ENCODE peak calls at places on chromosomes 3 and 15, in six cellular contexts. I is hypothalamus, E is T follicular helper cell, L is H54, H is neural crest cell, V is cardiac fibroblast. Z is an unnamed sample.

GRCh38 chr15:90838066-90838465 is 30.3 kb upstream of the FURIN start:
- DNase-seq in I (no peak), E (peak), L (no peak), H (no peak), V (no peak), Z (no peak)

GRCh38 chr15:96285715-96286367 is 44.7 kb upstream of the NR2F2 start:
- DNase-seq in I (no peak), E (no peak), L (no peak), H (no peak), V (no peak), Z (no peak)

GRCh38 chr15:77738441-77739437 is 106.0 kb upstream of the LINGO1 start:
- DNase-seq in I (peak), E (no peak), L (no peak), H (no peak), V (no peak), Z (no peak)

GRCh38 chr3:105729662-105730061 is 139.2 kb downstream of the CBLB start:
- DNase-seq in I (no peak), E (no peak), L (no peak), H (no peak), V (peak), Z (no peak)

GRCh38 chr15:94229591-94230365 is 1.6 kb upstream of the MCTP2 start:
- DNase-seq in I (no peak), E (peak), L (no peak), H (no peak), V (no peak), Z (peak)

GRCh38 chr3:12750658-12751071 is 8.4 kb downstream of the TMEM40 start:
- DNase-seq in I (no peak), E (no peak), L (no peak), H (no peak), V (peak), Z (no peak)

GRCh38 chr15:52370010-52370409 is 74.4 kb upstream of the MYO5C start:
- DNase-seq in I (no peak), E (no peak), L (no peak), H (no peak), V (no peak), Z (no peak)

GRCh38 chr3:64084640-64085039 is 61.3 kb upstream of the PSMD6 start:
- DNase-seq in I (no peak), E (no peak), L (peak), H (no peak), V (peak), Z (no peak)

GRCh38 chr15:25969886-25970285 is 106.8 kb upstream of the ATP10A start:
- DNase-seq in I (no peak), E (no peak), L (no peak), H (no peak), V (no peak), Z (no peak)

GRCh38 chr3:181913254-181913653 is 201.5 kb downstream of the SOX2 start:
- DNase-seq in I (no peak), E (no peak), L (no peak), H (no peak), V (no peak), Z (no peak)

GRCh38 chr3:71421820-71422566 is 161.5 kb downstream of the FOXP1 start:
- DNase-seq in I (no peak), E (no peak), L (no peak), H (no peak), V (no peak), Z (peak)

GRCh38 chr15:55816017-55816416 is 73.1 kb upstream of the PRTG start:
- DNase-seq in I (no peak), E (no peak), L (no peak), H (no peak), V (peak), Z (no peak)

GRCh38 chr3:9397911-9398714 is 698 bp downstream of the SETD5 start:
- DNase-seq in I (peak), E (peak), L (no peak), H (no peak), V (peak), Z (no peak)

GRCh38 chr15:72155021-72155621 is 36.9 kb downstream of the SENP8 start:
- DNase-seq in I (peak), E (no peak), L (no peak), H (no peak), V (peak), Z (no peak)

GRCh38 chr15:90059208-90059985 is 42.9 kb downstream of the IDH2 start:
- DNase-seq in I (peak), E (peak), L (no peak), H (no peak), V (peak), Z (peak)

GRCh38 chr3:69092030-69092513 is 7.3 kb downstream of the ARL6IP5 start:
- DNase-seq in I (peak), E (no peak), L (no peak), H (no peak), V (no peak), Z (no peak)

GRCh38 chr15:83837946-83838571 is 184.1 kb downstream of the ADAMTSL3 start:
- DNase-seq in I (peak), E (no peak), L (peak), H (peak), V (peak), Z (peak)

GRCh38 chr3:161264771-161265343 is 43.7 kb downstream of the NMD3 start:
- DNase-seq in I (no peak), E (no peak), L (no peak), H (no peak), V (no peak), Z (no peak)

GRCh38 chr3:64342940-64343691 is 117.8 kb upstream of the PRICKLE2 start:
- DNase-seq in I (no peak), E (no peak), L (peak), H (no peak), V (peak), Z (no peak)